ENCODE peak calls at places on chromosomes 2 and 18, in eight cellular contexts. Q is fibroblast of lung, G is left lung, V is ascending aorta, M is endothelial cell of umbilical vein, W is left ventricle myocardium inferior, Y is foreskin fibroblast, D is ovary. C is an unnamed sample.

GRCh38 chr2:40803900-40804299 is 352.0 kb upstream of the SLC8A1 start:
- DNase-seq in Q (no peak), G (no peak), V (no peak), M (no peak), W (no peak), Y (no peak), D (no peak), C (no peak)

GRCh38 chr2:197884252-197884651 is 79.9 kb downstream of the PLCL1 start:
- DNase-seq in Q (no peak), G (no peak), V (no peak), M (no peak), W (no peak), Y (no peak), D (no peak), C (no peak)

GRCh38 chr18:67417864-67418523 is 98.5 kb downstream of the DSEL start:
- DNase-seq in Q (peak; percentile 52), G (no peak), V (no peak), M (peak; percentile 36), W (no peak), Y (peak; percentile 29), D (peak; percentile 10), C (no peak)

GRCh38 chr2:224584111-224584764 is 925 bp downstream of the CUL3 start:
- DNase-seq in Q (peak; percentile 53), G (peak; percentile 83), V (peak; percentile 67), M (peak; percentile 56), W (peak; percentile 30), Y (peak; percentile 19), D (no peak), C (no peak)

GRCh38 chr2:84435331-84436081 is 23.6 kb downstream of the SUCLG1 start:
- DNase-seq in Q (peak; percentile 86), G (no peak), V (no peak), M (no peak), W (peak; percentile 15), Y (no peak), D (no peak), C (no peak)

GRCh38 chr2:197273485-197273884 is 37.1 kb downstream of the ANKRD44 start:
- DNase-seq in Q (peak; percentile 26), G (peak; percentile 73), V (no peak), M (no peak), W (no peak), Y (no peak), D (no peak), C (no peak)

GRCh38 chr2:239600194-239600593 is 199.4 kb upstream of the HDAC4 start:
- DNase-seq in Q (no peak), G (peak; percentile 30), V (peak; percentile 25), M (no peak), W (no peak), Y (no peak), D (no peak), C (no peak)

GRCh38 chr2:222859786-222860726 is 780 bp upstream of the ACSL3 start:
- DNase-seq in Q (peak; percentile 53), G (no peak), V (peak; percentile 82), M (peak; percentile 80), W (peak; percentile 51), Y (peak; percentile 50), D (peak; percentile 35), C (no peak)

GRCh38 chr2:120343433-120344105 is 2.4 kb upstream of the INHBB start:
- DNase-seq in Q (peak; percentile 67), G (peak; percentile 95), V (peak; percentile 87), M (peak; percentile 66), W (peak; percentile 81), Y (peak; percentile 76), D (peak; percentile 65), C (peak; percentile 12)
- H3K4me3 ChIP-seq in Q (no peak overlapping the region), G (no peak overlapping the region), V (peak overlapping the region; percentile 75), M (no peak overlapping the region), W (peak overlapping the region; percentile 68), Y (no peak overlapping the region), D (peak overlapping the region; percentile 20), C (no peak overlapping the region)

DNA sequence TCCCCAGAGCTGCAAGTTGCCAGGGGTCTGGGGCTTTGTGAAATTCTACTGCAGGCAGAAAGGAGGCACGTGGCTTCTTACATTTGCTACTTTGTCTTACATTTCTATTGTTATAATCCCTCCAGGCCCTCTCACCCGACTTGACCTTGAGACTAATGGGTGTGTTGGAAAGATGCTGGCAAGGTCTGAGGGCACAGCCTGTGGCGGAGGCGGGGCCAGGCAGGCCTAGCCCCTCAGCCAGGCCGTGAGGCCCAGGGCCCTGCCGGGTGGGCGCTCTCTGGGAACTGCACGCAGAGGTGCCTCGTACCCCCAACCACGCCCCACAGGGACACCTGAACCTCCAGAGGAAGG is 85.7 kb upstream of the NDUFV2 start:
- DNase-seq in Q (no peak), G (no peak), V (no peak), M (no peak), W (no peak), Y (no peak), D (no peak), C (no peak)
- H3K4me3 ChIP-seq in Q (no peak overlapping the region), G (no peak overlapping the region), V (peak overlapping the region; percentile 62), M (no peak overlapping the region), W (peak overlapping the region; percentile 56), Y (no peak overlapping the region), D (peak overlapping the region; percentile 14), C (peak overlapping the region; percentile 26)

GRCh38 chr18:3625717-3626091 is 175.7 kb downstream of the TGIF1 start:
- DNase-seq in Q (no peak), G (no peak), V (no peak), M (peak; percentile 40), W (no peak), Y (no peak), D (no peak), C (no peak)
- H3K4me3 ChIP-seq in Q (no peak overlapping the region), G (no peak overlapping the region), V (no peak overlapping the region), M (no peak overlapping the region), W (no peak overlapping the region), Y (no peak overlapping the region), D (no peak overlapping the region), C (no peak overlapping the region)

DNA sequence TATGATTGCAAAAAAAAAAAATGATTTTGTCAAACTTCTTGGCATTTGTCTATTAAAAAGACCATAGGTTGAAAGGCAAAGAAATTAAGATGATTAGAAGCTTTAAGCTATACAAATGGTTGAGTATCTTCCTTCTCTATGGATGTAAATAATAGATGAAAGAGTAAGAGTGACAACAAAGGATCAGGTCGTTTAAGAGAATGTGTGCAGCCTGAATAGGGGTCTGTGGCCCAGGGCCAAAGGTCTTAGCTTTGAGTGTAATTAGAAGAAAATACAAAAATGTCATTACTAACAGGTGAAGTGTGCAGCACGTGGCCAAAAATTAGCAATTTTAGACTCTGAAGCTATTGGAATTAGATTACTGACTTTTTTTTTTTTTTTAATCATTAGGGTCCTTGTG is 122.4 kb downstream of the GREB1L start:
- DNase-seq in Q (no peak), G (no peak), V (no peak), M (no peak), W (no peak), Y (no peak), D (no peak), C (no peak)
- H3K4me3 ChIP-seq in Q (no peak overlapping the region), G (no peak overlapping the region), V (no peak overlapping the region), M (no peak overlapping the region), W (no peak overlapping the region), Y (no peak overlapping the region), D (no peak overlapping the region), C (no peak overlapping the region)

DNA sequence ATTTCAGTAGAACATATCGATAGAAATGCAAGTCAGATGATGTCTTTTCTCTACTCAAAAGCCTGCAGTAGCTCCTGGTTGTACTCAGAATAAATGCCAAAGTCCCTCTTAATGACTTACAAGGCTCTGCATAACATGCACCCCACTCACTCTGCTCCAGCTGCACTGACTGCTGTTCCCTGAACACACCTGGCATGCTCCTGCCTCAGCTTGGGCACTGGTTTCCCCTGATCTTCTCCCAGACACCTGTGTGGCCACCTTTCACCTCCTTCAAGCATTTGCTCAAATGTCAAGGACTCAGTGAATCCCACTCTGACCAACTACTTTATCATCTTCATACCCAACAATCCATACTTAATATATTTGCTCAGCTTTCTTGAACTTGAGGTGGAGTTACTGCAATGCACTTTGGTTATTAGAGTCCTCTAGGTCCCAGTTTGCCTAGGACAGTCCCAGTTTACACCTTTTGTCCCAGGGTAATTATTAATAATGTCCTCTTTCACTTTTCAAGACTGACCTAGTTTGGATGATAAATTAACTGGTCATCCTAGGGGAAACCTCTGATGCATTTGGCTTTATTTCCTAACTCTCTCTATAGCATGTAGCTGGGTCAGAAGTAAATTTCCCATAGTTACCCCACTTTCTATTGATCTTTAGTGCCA is 44.2 kb downstream of the ACAA2 start:
- DNase-seq in Q (no peak), G (no peak), V (no peak), M (no peak), W (no peak), Y (no peak), D (no peak), C (no peak)
- H3K4me3 ChIP-seq in Q (no peak overlapping the region), G (no peak overlapping the region), V (no peak overlapping the region), M (no peak overlapping the region), W (no peak overlapping the region), Y (no peak overlapping the region), D (no peak overlapping the region), C (no peak overlapping the region)

DNA sequence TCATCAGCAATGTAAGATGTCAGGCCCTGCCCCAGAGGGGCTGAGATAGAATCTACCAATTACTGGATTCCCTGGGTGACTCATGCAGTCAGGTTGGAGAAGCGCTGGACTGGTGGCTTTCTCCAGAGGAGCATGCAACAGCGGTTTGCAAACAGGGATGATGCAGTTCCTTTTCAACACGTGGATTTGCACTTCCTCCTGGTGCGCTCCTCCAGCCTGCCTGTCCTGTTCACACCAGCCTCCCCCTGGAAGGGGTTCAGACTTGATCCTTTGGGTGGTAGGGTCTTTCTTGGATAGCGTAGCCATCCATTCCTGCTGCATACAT is 158.3 kb downstream of the NEDD4L start:
- DNase-seq in Q (peak; percentile 70), G (no peak), V (no peak), M (no peak), W (no peak), Y (no peak), D (no peak), C (no peak)
- H3K4me3 ChIP-seq in Q (no peak overlapping the region), G (no peak overlapping the region), V (no peak overlapping the region), M (no peak overlapping the region), W (no peak overlapping the region), Y (no peak overlapping the region), D (no peak overlapping the region), C (no peak overlapping the region)

GRCh38 chr18:8626414-8627106 is 17.3 kb downstream of the RAB12 start:
- DNase-seq in Q (no peak), G (no peak), V (no peak), M (peak; percentile 48), W (no peak), Y (no peak), D (no peak), C (no peak)
- H3K4me3 ChIP-seq in Q (no peak overlapping the region), G (no peak overlapping the region), V (no peak overlapping the region), M (no peak overlapping the region), W (no peak overlapping the region), Y (no peak overlapping the region), D (no peak overlapping the region), C (no peak overlapping the region)